ENCODE peak calls at places on chromosomes 3 and 15, in four cellular contexts. One of them, this sample, is unnamed.

GRCh38 chr3:65425880-65426279 is 612.8 kb downstream of the MAGI1 start:
- DNase-seq in H1: no peak
- DNase-seq in HepG2: peak; percentile 18
- DNase-seq in SK-N-SH: peak; percentile 29
- DNase-seq in this sample: no peak

GRCh38 chr3:160613661-160614060 is 48.3 kb upstream of the KPNA4 start:
- DNase-seq in HepG2: no peak
- DNase-seq in SK-N-SH: no peak
- DNase-seq in H1: no peak
- DNase-seq in this sample: no peak

GRCh38 chr3:187852842-187853727 is 107.8 kb upstream of the BCL6 start:
- DNase-seq in SK-N-SH: no peak
- DNase-seq in HepG2: no peak
- DNase-seq in H1: no peak
- DNase-seq in this sample: no peak

GRCh38 chr3:155701882-155702465 is 42.9 kb downstream of the PLCH1 start:
- DNase-seq in SK-N-SH: peak; percentile 43
- DNase-seq in HepG2: peak; percentile 62
- DNase-seq in H1: no peak
- DNase-seq in this sample: no peak

GRCh38 chr3:97360804-97361203 is 403.8 kb upstream of the ARL6 start:
- DNase-seq in HepG2: no peak
- DNase-seq in H1: no peak
- DNase-seq in SK-N-SH: no peak
- DNase-seq in this sample: no peak

GRCh38 chr3:191330309-191330712 is at the start of gene UTS2B:
- DNase-seq in HepG2: peak; percentile 16
- DNase-seq in SK-N-SH: no peak
- DNase-seq in H1: no peak
- DNase-seq in this sample: no peak

GRCh38 chr15:59443341-59444081 is 5.5 kb downstream of the FAM81A start:
- DNase-seq in H1: no peak
- DNase-seq in SK-N-SH: no peak
- DNase-seq in HepG2: no peak
- DNase-seq in this sample: peak; percentile 31

GRCh38 chr3:107660316-107660976 is 137.7 kb downstream of the BBX start:
- DNase-seq in SK-N-SH: peak; percentile 12
- DNase-seq in HepG2: peak; percentile 39
- DNase-seq in H1: no peak
- DNase-seq in this sample: no peak

GRCh38 chr15:59017459-59017858 is 30.0 kb downstream of the RNF111 start:
- DNase-seq in H1: no peak
- DNase-seq in HepG2: no peak
- DNase-seq in SK-N-SH: no peak
- DNase-seq in this sample: no peak

DNA sequence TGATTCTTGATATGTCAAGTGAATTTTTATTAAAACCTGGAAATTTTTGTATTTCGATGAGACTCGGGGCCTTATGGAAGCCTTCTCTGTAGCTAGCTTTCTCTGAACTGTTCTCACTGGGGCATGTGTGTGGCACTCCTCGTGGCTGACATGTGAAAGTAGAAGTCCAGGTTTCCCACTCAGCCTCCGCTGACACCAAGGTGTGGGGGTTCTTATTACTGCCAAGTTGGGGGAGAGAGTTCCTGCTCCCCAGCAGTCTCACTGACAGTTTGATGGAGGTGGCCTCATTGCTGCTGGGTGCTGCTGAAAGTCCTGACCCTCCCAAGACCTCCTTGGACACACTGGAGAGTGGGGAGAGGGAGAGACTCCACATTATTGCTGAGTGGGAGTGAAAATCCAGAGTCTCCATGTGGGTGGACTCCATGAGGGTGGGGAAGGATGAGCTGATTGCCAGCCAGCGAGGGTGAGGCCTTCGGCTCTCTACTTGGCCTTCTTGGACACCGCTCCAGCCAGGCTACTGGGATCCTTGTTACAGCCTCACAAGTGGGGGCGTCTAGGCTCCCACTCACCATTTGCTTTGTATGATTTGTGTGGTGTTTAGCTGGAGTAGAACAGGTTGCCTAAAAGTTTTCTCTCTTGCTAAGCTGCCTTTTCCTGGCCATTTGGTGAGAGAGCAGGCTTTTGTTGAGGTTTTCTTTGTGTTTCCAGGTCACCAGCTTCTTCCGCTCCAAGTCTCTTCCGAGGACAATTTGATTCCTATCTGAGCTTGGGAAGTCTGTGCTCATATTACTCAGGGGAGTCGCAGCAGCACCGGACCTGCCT is 64.1 kb downstream of the LSM3 start:
- DNase-seq in SK-N-SH: no peak
- DNase-seq in H1: no peak
- DNase-seq in HepG2: no peak
- DNase-seq in this sample: no peak
- TF ChIP-seq TCF12 in SK-N-SH: no peak
- TF ChIP-seq TCF12 in H1: no peak
- TF ChIP-seq TCF12 in HepG2: no peak
- TF ChIP-seq TCF12 in this sample: no peak

DNA sequence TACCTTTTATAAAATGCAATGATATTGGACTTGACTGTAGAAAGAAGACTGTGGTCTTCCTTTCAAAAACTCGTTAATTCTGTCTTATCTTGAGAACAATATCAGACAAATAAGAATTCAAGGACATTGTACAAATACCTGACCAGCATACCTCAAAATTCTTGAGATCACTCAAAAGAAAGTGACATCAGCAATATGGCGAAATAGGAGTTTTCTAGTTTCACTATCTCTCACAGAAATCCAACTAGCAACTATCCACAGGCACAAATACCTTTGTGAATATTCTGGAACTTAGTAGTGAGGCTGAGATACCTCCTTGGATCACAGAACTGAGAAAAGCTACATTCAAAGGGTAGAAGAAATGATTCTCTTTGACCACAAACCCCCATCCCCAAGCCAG is 419.7 kb downstream of the ZNF385D start:
- DNase-seq in HepG2: no peak
- DNase-seq in H1: no peak
- DNase-seq in SK-N-SH: no peak
- DNase-seq in this sample: no peak
- TF ChIP-seq TCF12 in HepG2: no peak
- TF ChIP-seq TCF12 in H1: no peak
- TF ChIP-seq TCF12 in SK-N-SH: no peak
- TF ChIP-seq TCF12 in this sample: no peak

DNA sequence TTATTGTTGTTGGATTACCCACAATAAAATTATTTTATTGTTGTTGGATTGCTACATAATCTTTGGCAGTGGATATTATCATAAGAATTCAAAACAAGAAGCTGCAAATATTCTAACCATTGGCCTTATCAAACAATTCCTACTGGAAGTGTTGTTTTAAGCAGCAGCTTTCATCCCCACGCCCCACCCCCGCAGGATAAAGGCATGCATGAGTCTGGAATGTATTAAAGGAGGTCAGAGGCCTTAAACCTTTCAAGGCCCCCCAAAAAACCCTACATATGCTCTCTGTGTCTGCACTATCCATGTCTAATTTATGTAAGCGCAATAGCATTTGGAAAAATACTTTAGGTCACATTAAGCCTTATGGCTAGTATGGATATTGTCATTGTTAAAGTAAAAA is 23.1 kb downstream of the P3H2 start:
- DNase-seq in SK-N-SH: no peak
- DNase-seq in H1: no peak
- DNase-seq in HepG2: no peak
- DNase-seq in this sample: no peak
- TF ChIP-seq TCF12 in SK-N-SH: no peak
- TF ChIP-seq TCF12 in H1: no peak
- TF ChIP-seq TCF12 in HepG2: no peak
- TF ChIP-seq TCF12 in this sample: no peak

DNA sequence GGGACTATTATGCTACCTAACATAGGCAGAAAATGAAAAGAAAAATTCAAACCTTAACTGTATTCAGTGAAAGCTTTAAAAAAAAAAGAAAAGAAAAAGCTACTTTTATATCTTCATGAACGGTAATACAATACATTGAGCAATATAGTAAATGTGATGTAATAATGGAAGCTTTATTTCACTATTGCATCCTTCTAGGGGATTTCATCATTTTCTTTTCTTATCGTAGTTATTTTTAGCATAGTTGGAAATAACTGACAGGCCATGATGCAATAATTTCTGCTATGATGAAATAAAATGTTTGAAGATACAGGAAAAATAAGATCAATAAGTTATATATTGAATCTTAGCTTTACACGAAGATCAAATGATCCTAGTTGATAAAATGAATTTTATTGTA is 40.3 kb upstream of the ZCWPW2 start:
- DNase-seq in HepG2: no peak
- DNase-seq in SK-N-SH: no peak
- DNase-seq in H1: no peak
- DNase-seq in this sample: no peak
- TF ChIP-seq TCF12 in HepG2: no peak
- TF ChIP-seq TCF12 in SK-N-SH: no peak
- TF ChIP-seq TCF12 in H1: no peak
- TF ChIP-seq TCF12 in this sample: no peak